ENCODE peak calls at places on chromosomes 2 and 18, in five cellular contexts. M, E, N, Q and Y are unnamed samples. For H3K36me3, the result is how much of the 10 kb centered on the place peaks cover.

GRCh38 chr2:184302506-184302905 is 295.8 kb upstream of the ZNF804A start:
- DNase-seq in M (no peak), E (no peak), N (peak), Q (no peak), Y (no peak)

GRCh38 chr2:45014016-45014702 is 4.9 kb upstream of the SIX2 start:
- DNase-seq in M (peak), E (peak), N (peak), Q (peak), Y (peak)

GRCh38 chr2:111169924-111170323 is 49.2 kb downstream of the BCL2L11 start:
- DNase-seq in M (no peak), E (no peak), N (no peak), Q (no peak), Y (no peak)

GRCh38 chr2:45237850-45238542 is 228.7 kb upstream of the SIX2 start:
- DNase-seq in M (peak), E (no peak), N (peak), Q (no peak), Y (peak)

GRCh38 chr2:112256654-112257053 is 1.8 kb upstream of the ZC3H8 start:
- DNase-seq in M (no peak), E (no peak), N (no peak), Q (no peak), Y (no peak)

GRCh38 chr18:58868440-58868839 is 3.8 kb downstream of the ZNF532 start:
- DNase-seq in M (no peak), E (no peak), N (no peak), Q (no peak), Y (no peak)

GRCh38 chr2:234257859-234258561 is 207.5 kb downstream of the SPP2 start:
- DNase-seq in M (peak), E (no peak), N (peak), Q (peak), Y (peak)

GRCh38 chr2:46814160-46814559 is 101.4 kb downstream of the MCFD2 start:
- DNase-seq in M (peak), E (no peak), N (peak), Q (peak), Y (no peak)

GRCh38 chr2:55500025-55500424 is 19.5 kb upstream of the CFAP36 start:
- DNase-seq in M (peak), E (no peak), N (peak), Q (no peak), Y (no peak)

GRCh38 chr2:129302815-129303214 is 676.7 kb upstream of the RAB6C start:
- DNase-seq in M (no peak), E (no peak), N (no peak), Q (no peak), Y (no peak)

GRCh38 chr2:205763708-205764501 is 81.6 kb downstream of the NRP2 start:
- DNase-seq in M (peak), E (no peak), N (peak), Q (peak), Y (no peak)

GRCh38 chr2:218733615-218734021 is 23.0 kb downstream of the TTLL4 start:
- DNase-seq in M (peak), E (no peak), N (peak), Q (peak), Y (no peak)

GRCh38 chr2:8148260-8148880 is 533.5 kb upstream of the ID2 start:
- DNase-seq in M (peak), E (no peak), N (peak), Q (peak), Y (no peak)

GRCh38 chr2:134207589-134208209 is 46.2 kb upstream of the MGAT5 start:
- DNase-seq in M (peak), E (peak), N (peak), Q (peak), Y (peak)

GRCh38 chr2:110679337-110679707 is 1.5 kb upstream of the BUB1 start:
- DNase-seq in M (peak), E (no peak), N (peak), Q (no peak), Y (no peak)

GRCh38 chr2:119683717-119684443 is 4.9 kb downstream of the TMEM177 start:
- DNase-seq in M (peak), E (no peak), N (no peak), Q (no peak), Y (peak)

GRCh38 chr2:160562730-160563129 is 69.1 kb upstream of the RBMS1 start:
- DNase-seq in M (no peak), E (no peak), N (no peak), Q (no peak), Y (no peak)

GRCh38 chr2:219782999-219783398 is 155.6 kb downstream of the SLC4A3 start:
- DNase-seq in M (no peak), E (no peak), N (no peak), Q (no peak), Y (no peak)

GRCh38 chr2:189552334-189552990 is 28.1 kb downstream of the SLC40A1 start:
- DNase-seq in M (peak), E (no peak), N (no peak), Q (no peak), Y (no peak)

GRCh38 chr2:88826399-88826798 is 134.9 kb downstream of the RPIA start:
- DNase-seq in M (no peak), E (no peak), N (no peak), Q (no peak), Y (no peak)

GRCh38 chr18:5311273-5312009 is 15.9 kb upstream of the ZBTB14 start:
- DNase-seq in M (peak), E (no peak), N (peak), Q (no peak), Y (no peak)

GRCh38 chr2:20745924-20746555 is 76.9 kb downstream of the LDAH start:
- DNase-seq in M (no peak), E (no peak), N (no peak), Q (no peak), Y (no peak)

GRCh38 chr2:218993345-218994315 is at the start of gene CRYBA2:
- DNase-seq in M (no peak), E (no peak), N (peak), Q (peak), Y (no peak)

GRCh38 chr18:62596145-62597005 is 73.5 kb downstream of the ZCCHC2 start:
- DNase-seq in M (peak), E (no peak), N (peak), Q (no peak), Y (no peak)

GRCh38 chr2:121260370-121261154 is 24.4 kb downstream of the TFCP2L1 start:
- DNase-seq in M (no peak), E (no peak), N (no peak), Q (peak), Y (no peak)

GRCh38 chr18:58051765-58052460 is 7.9 kb downstream of the NEDD4L start:
- DNase-seq in M (peak), E (no peak), N (peak), Q (no peak), Y (no peak)

GRCh38 chr2:15302154-15302553 is 259.0 kb downstream of the NBAS start:
- DNase-seq in M (peak), E (no peak), N (peak), Q (no peak), Y (no peak)

GRCh38 chr2:95316466-95317122 is 19.4 kb downstream of the KCNIP3 start:
- DNase-seq in M (peak), E (no peak), N (peak), Q (no peak), Y (no peak)

GRCh38 chr18:10579079-10579867 is 53.4 kb downstream of the NAPG start:
- DNase-seq in M (peak), E (no peak), N (peak), Q (no peak), Y (no peak)

GRCh38 chr2:162826901-162827300 is 11.7 kb downstream of the KCNH7 start:
- DNase-seq in M (no peak), E (no peak), N (no peak), Q (no peak), Y (no peak)

GRCh38 chr2:62287895-62288589 is 92.1 kb downstream of the B3GNT2 start:
- DNase-seq in M (peak), E (peak), N (peak), Q (peak), Y (peak)

GRCh38 chr2:37398990-37399389 is 54.6 kb downstream of the QPCT start:
- DNase-seq in M (no peak), E (no peak), N (no peak), Q (no peak), Y (no peak)

GRCh38 chr18:76464281-76465259 is 30.5 kb downstream of the ZNF516 start:
- DNase-seq in M (no peak), E (no peak), N (no peak), Q (no peak), Y (no peak)

GRCh38 chr2:239249781-239250180 is 151.0 kb downstream of the HDAC4 start:
- DNase-seq in M (peak), E (no peak), N (no peak), Q (peak), Y (peak)

GRCh38 chr2:232372231-232373208 is 6.0 kb upstream of the ALPP start:
- DNase-seq in M (peak), E (no peak), N (peak), Q (no peak), Y (no peak)

GRCh38 chr2:70574102-70574501 is 20.5 kb upstream of the TGFA start:
- DNase-seq in M (no peak), E (no peak), N (no peak), Q (no peak), Y (no peak)

DNA sequence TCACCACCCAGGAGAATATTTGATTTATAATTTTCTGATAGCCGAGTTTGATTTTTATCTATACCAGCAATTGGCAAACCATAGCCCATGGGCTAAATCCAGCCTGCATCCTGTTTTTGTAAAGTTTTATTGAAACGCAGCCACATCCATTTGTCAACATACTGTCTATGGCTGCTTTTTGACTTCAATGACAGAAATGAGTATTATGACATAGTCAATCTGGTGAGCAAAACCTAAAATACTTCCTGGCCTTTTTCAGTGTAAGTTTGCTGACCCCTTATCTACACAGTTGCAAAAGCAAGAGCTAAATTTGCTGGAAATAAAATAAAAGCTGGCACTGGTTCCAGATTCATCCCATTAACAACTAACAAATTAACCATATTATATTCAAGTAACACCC is 79.8 kb upstream of the SLC25A52 start:
- DNase-seq in M (no peak), E (no peak), N (no peak), Q (no peak), Y (no peak)
- H3K36me3 ChIP-seq in M (under half), E (under half), N (under half), Q (under half), Y (under half)

GRCh38 chr2:86203614-86204013 is 4.4 kb downstream of the MRPL35 start:
- DNase-seq in M (no peak), E (no peak), N (no peak), Q (no peak), Y (no peak)
- H3K4me3 ChIP-seq in M (no peak), E (no peak), N (no peak), Q (no peak), Y (no peak)

GRCh38 chr2:215361211-215361875 is 49.5 kb downstream of the ATIC start:
- DNase-seq in M (peak), E (no peak), N (peak), Q (no peak), Y (no peak)

GRCh38 chr2:215360596-215360995 is 48.7 kb downstream of the ATIC start:
- DNase-seq in M (peak), E (no peak), N (peak), Q (no peak), Y (no peak)

GRCh38 chr2:215358312-215358845 is 46.5 kb downstream of the ATIC start:
- DNase-seq in M (peak), E (no peak), N (peak), Q (no peak), Y (no peak)

GRCh38 chr2:215358891-215359575 is 47.2 kb downstream of the ATIC start:
- DNase-seq in M (peak), E (no peak), N (peak), Q (no peak), Y (no peak)

DNA sequence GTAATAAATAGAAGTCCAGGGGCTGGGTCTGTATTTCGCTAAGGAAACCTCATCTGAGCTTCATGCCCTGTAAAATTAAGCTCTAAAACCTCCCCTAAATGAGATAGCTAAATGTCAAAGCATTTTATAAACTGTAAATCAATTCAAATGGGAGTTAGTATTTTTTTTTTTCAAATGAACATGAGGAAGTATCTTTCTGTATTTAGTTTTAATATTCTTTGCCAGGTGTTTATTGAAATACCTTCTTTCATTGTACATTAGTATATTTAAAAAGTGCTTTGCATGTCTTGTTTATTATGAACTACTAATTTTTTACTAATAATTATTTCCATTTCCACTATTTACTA is 47.7 kb downstream of the ATIC start:
- DNase-seq in M (no peak), E (no peak), N (no peak), Q (no peak), Y (no peak)
- H3K36me3 ChIP-seq in M (under half), E (under half), N (half or more), Q (under half), Y (under half)

GRCh38 chr2:200100027-200100426 is 144.6 kb downstream of the MAIP1 start:
- DNase-seq in M (no peak), E (no peak), N (no peak), Q (no peak), Y (no peak)
- H3K4me3 ChIP-seq in M (no peak), E (no peak), N (no peak), Q (no peak), Y (no peak)

GRCh38 chr2:241095594-241096290 is 6.3 kb downstream of the MTERF4 start:
- DNase-seq in M (no peak), E (peak), N (no peak), Q (no peak), Y (no peak)
- H3K36me3 ChIP-seq in M (under half), E (half or more), N (under half), Q (under half), Y (half or more)